ENCODE peak calls at places on chromosomes 4 and X, in four cellular contexts. Y is neural progenitor cell, M is OCI-LY7, P is PC-3. U is an unnamed sample.

GRCh38 chr4:77618383-77619241 is 13.0 kb downstream of the CXCL13 start:
- DNase-seq in Y (peak), M (peak), P (peak), U (peak)

GRCh38 chr4:175453456-175453855 is 358.6 kb downstream of the GPM6A start:
- DNase-seq in Y (no peak), M (no peak), P (no peak), U (no peak)

GRCh38 chr4:98101988-98102387 is 41.3 kb downstream of the STPG2 start:
- DNase-seq in Y (no peak), M (no peak), P (peak), U (no peak)

GRCh38 chrX:153983321-153983729 is 10.8 kb downstream of the TMEM187 start:
- DNase-seq in Y (no peak), M (no peak), P (no peak), U (no peak)

GRCh38 chr4:15674926-15675325 is 6.7 kb upstream of the FAM200B start:
- DNase-seq in Y (no peak), M (peak), P (no peak), U (no peak)

GRCh38 chrX:50910685-50911176 is at the start of gene BMP15:
- DNase-seq in Y (no peak), M (no peak), P (no peak), U (no peak)

GRCh38 chr4:149836546-149836945 is 20.9 kb upstream of the IQCM start:
- DNase-seq in Y (no peak), M (no peak), P (no peak), U (peak)

GRCh38 chr4:74632634-74633033 is 161.7 kb downstream of the BTC start:
- DNase-seq in Y (no peak), M (no peak), P (peak), U (peak)

GRCh38 chr4:125368161-125368560 is 53.4 kb downstream of the FAT4 start:
- DNase-seq in Y (no peak), M (no peak), P (peak), U (peak)

GRCh38 chrX:25561190-25561589 is 545.4 kb upstream of the ARX start:
- DNase-seq in Y (no peak), M (no peak), P (no peak), U (no peak)

GRCh38 chr4:144574509-144574908 is 71.4 kb upstream of the HHIP start:
- DNase-seq in Y (no peak), M (no peak), P (no peak), U (no peak)

GRCh38 chr4:144578681-144579080 is 67.3 kb upstream of the HHIP start:
- DNase-seq in Y (no peak), M (no peak), P (peak), U (peak)

GRCh38 chr4:144572660-144573059 is 73.3 kb upstream of the HHIP start:
- DNase-seq in Y (no peak), M (no peak), P (no peak), U (no peak)

GRCh38 chr4:144574004-144574403 is 72.0 kb upstream of the HHIP start:
- DNase-seq in Y (no peak), M (no peak), P (no peak), U (no peak)

DNA sequence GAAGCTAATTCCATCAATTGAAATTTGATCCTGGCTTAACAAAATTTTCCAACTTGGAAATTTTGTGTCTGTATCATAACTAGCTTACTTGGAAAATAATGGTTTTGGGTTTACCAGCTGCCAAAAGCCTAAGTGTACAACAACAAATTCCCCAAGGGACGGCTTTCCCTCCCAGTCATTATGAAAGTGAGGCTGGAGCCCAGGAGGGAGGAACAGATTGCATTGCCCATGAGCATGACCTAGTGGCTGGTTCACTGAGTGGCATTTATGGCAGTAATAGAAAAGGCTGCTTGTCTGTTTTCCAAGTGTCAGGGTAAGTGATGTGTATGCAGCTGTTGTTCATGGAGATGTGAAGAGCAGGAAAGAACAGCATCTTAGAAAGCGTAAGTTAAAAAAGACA is 70.8 kb upstream of the HHIP start:
- DNase-seq in Y (no peak), M (no peak), P (peak), U (peak)
- H3K4me3 ChIP-seq in Y (no peak), M (no peak), P (no peak), U (no peak)

GRCh38 chrX:115902995-115903394 is 267.5 kb upstream of the AGTR2 start:
- DNase-seq in Y (no peak), M (no peak), P (no peak), U (no peak)

GRCh38 chrX:115898382-115899001 is 272.1 kb upstream of the AGTR2 start:
- DNase-seq in Y (peak), M (peak), P (peak), U (no peak)

GRCh38 chrX:115901241-115901640 is 269.3 kb upstream of the AGTR2 start:
- DNase-seq in Y (no peak), M (no peak), P (no peak), U (no peak)

GRCh38 chrX:115897956-115898355 is 272.6 kb upstream of the AGTR2 start:
- DNase-seq in Y (no peak), M (no peak), P (no peak), U (no peak)

GRCh38 chrX:115900425-115900824 is 270.1 kb upstream of the AGTR2 start:
- DNase-seq in Y (no peak), M (no peak), P (no peak), U (no peak)
- TF ChIP-seq EZH2phosphoT487 in Y (no peak), M (no peak), P (no peak), U (no peak)

DNA sequence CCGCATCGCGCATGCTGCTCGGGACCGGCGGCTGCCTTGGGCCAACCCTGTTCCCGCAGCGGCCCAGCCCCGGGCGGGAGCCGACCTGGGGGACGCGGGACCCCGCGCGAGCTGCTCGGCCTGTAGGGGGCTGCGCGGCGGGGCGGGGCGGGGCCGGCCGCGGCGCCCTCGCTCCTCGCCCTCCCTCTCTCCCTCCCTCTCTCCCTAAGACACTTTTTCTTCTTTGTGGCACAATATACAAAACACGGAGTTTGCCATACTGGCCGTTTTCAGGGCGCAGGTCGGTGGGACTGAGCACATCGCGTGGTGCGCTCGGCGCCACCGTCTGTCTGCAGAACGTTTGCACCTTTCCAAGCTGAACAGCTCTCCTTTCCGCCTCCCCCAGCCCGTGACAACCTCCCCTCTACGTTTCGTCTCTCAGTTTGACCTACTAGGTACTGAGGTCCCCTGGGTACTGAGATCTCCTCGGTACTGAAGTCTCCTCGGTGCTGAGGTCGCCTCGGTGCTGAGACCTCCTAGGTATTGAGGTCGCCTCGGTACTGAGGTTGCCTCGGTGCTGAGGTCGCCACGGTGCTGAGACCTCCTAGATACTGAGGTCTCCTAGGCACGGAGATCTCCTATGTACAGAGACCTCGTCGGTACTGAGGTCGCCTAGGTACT is 261.1 kb upstream of the PLCXD1 start:
- DNase-seq in Y (peak), M (peak), P (peak), U (peak)
- H3K4me3 ChIP-seq in Y (peak), M (peak), P (peak), U (peak)

GRCh38 chr4:108303488-108304177 is 134.9 kb upstream of the LEF1 start:
- DNase-seq in Y (no peak), M (no peak), P (peak), U (no peak)
- TF ChIP-seq EZH2phosphoT487 in Y (no peak), M (no peak), P (no peak), U (no peak)

GRCh38 chr4:8157944-8158709 is 486 bp downstream of the ABLIM2 start:
- DNase-seq in Y (no peak), M (no peak), P (peak), U (peak)

GRCh38 chr4:8156617-8157016 is 2.0 kb downstream of the ABLIM2 start:
- DNase-seq in Y (no peak), M (no peak), P (no peak), U (no peak)

GRCh38 chr4:8158710-8159521 is at the start of gene ABLIM2:
- DNase-seq in Y (peak), M (peak), P (peak), U (peak)

GRCh38 chr4:8155660-8156421 is 2.8 kb downstream of the ABLIM2 start:
- DNase-seq in Y (no peak), M (no peak), P (no peak), U (no peak)

GRCh38 chr4:8157496-8157895 is 1.1 kb downstream of the ABLIM2 start:
- DNase-seq in Y (peak), M (no peak), P (no peak), U (no peak)
- H3K4me3 ChIP-seq in Y (peak), M (no peak), P (peak), U (no peak)

DNA sequence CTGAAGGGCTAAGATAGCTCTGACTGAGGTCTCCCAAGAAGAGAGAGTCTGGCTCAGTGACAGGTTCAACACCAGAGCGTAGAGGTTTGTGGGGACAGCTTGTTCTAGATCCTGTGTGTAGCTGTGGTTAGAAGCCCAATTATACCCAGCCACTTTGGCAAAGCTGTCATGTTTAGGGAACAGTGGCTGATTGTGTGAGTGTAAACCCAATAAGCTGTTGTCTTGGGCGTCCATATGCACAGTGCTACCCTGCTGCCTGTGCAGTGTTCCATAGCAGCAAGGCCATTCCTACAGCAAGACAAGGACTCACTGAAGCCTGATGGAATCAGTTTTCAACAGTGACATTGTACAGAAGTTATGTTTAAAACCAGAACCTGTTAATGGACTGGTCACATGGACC is 11.2 kb upstream of the SCRG1 start:
- DNase-seq in Y (no peak), M (no peak), P (no peak), U (no peak)
- TF ChIP-seq EZH2phosphoT487 in Y (no peak), M (no peak), P (no peak), U (no peak)

GRCh38 chrX:11341274-11342256 is 48.4 kb downstream of the AMELX start:
- DNase-seq in Y (no peak), M (peak), P (peak), U (peak)
- H3K4me3 ChIP-seq in Y (no peak), M (peak), P (no peak), U (no peak)

GRCh38 chr4:145531193-145531592 is 49.5 kb downstream of the SMAD1 start:
- DNase-seq in Y (no peak), M (peak), P (no peak), U (no peak)
- TF ChIP-seq EZH2phosphoT487 in Y (no peak), M (no peak), P (no peak), U (no peak)

GRCh38 chr4:140829825-140830224 is 73.6 kb upstream of the TBC1D9 start:
- DNase-seq in Y (no peak), M (peak), P (no peak), U (no peak)

GRCh38 chr4:140826701-140827027 is 70.5 kb upstream of the TBC1D9 start:
- DNase-seq in Y (no peak), M (no peak), P (no peak), U (no peak)
- H3K4me3 ChIP-seq in Y (no peak), M (no peak), P (no peak), U (no peak)

GRCh38 chr4:39706334-39706733 is 8.4 kb downstream of the UBE2K start:
- DNase-seq in Y (no peak), M (no peak), P (peak), U (peak)
- TF ChIP-seq EZH2phosphoT487 in Y (no peak), M (no peak), P (no peak), U (no peak)

U was measured in GM23248.